ENCODE peak calls at places on chromosomes 2 and 18, in five cellular contexts. I is IMR-90, W is MV-4-11, M is upper lobe of right lung, D is type B pancreatic cell. J is an unnamed sample.

GRCh38 chr18:58871514-58872490 is 7.1 kb downstream of the ZNF532 start:
- DNase-seq in I (peak), W (no peak), M (no peak), D (no peak), J (no peak)

GRCh38 chr2:182767578-182767977 is 51.5 kb downstream of the DNAJC10 start:
- DNase-seq in I (peak), W (no peak), M (no peak), D (no peak), J (peak)

GRCh38 chr2:94982661-94983060 is 42.8 kb upstream of the MAL start:
- DNase-seq in I (peak), W (no peak), M (no peak), D (no peak), J (no peak)

GRCh38 chr18:13178976-13179375 is 39.6 kb upstream of the LDLRAD4 start:
- DNase-seq in I (peak), W (no peak), M (no peak), D (no peak), J (peak)

GRCh38 chr2:1140389-1141003 is 189.8 kb downstream of the SNTG2 start:
- DNase-seq in I (no peak), W (no peak), M (no peak), D (no peak), J (no peak)

GRCh38 chr2:2232167-2232566 is 98.9 kb downstream of the MYT1L start:
- DNase-seq in I (no peak), W (no peak), M (no peak), D (no peak), J (no peak)

GRCh38 chr2:183967756-183968155 is 630.6 kb upstream of the ZNF804A start:
- DNase-seq in I (no peak), W (no peak), M (no peak), D (no peak), J (no peak)

GRCh38 chr2:181077128-181077709 is 96.8 kb downstream of the UBE2E3 start:
- DNase-seq in I (peak), W (peak), M (no peak), D (no peak), J (peak)

GRCh38 chr2:216583606-216584005 is 49.6 kb upstream of the IGFBP2 start:
- DNase-seq in I (no peak), W (no peak), M (no peak), D (no peak), J (no peak)

GRCh38 chr2:233563663-233564430 is 2.7 kb downstream of the USP40 start:
- DNase-seq in I (peak), W (peak), M (no peak), D (no peak), J (peak)

GRCh38 chr2:29664578-29664977 is 256.8 kb downstream of the ALK start:
- DNase-seq in I (no peak), W (no peak), M (no peak), D (no peak), J (no peak)

GRCh38 chr2:162123806-162124758 is 28.0 kb downstream of the GCG start:
- DNase-seq in I (peak), W (peak), M (no peak), D (no peak), J (peak)

GRCh38 chr2:60104514-60105501 is 448.6 kb downstream of the BCL11A start:
- DNase-seq in I (no peak), W (peak), M (no peak), D (no peak), J (no peak)

GRCh38 chr2:220556658-220557057 is 929.2 kb downstream of the SLC4A3 start:
- DNase-seq in I (peak), W (no peak), M (no peak), D (no peak), J (peak)

GRCh38 chr18:2978626-2979025 is 34.3 kb downstream of the LPIN2 start:
- DNase-seq in I (peak), W (no peak), M (no peak), D (no peak), J (peak)

GRCh38 chr18:79523738-79524180 is 128.0 kb downstream of the NFATC1 start:
- DNase-seq in I (no peak), W (peak), M (no peak), D (no peak), J (no peak)

GRCh38 chr2:27966466-27966865 is 75.9 kb downstream of the BABAM2 start:
- DNase-seq in I (peak), W (no peak), M (no peak), D (no peak), J (no peak)

GRCh38 chr2:70641263-70641784 is 87.7 kb upstream of the TGFA start:
- DNase-seq in I (peak), W (no peak), M (no peak), D (no peak), J (no peak)

GRCh38 chr2:30232027-30232800 is 880 bp downstream of the LBH start:
- DNase-seq in I (peak), W (no peak), M (peak), D (peak), J (peak)

GRCh38 chr2:25132296-25132630 is 36.1 kb downstream of the POMC start:
- DNase-seq in I (no peak), W (no peak), M (no peak), D (no peak), J (peak)

GRCh38 chr2:64025741-64026140 is 6.5 kb upstream of the VPS54 start:
- DNase-seq in I (no peak), W (no peak), M (no peak), D (no peak), J (no peak)

GRCh38 chr2:43075906-43076585 is 150.4 kb downstream of the ZFP36L2 start:
- DNase-seq in I (peak), W (no peak), M (no peak), D (no peak), J (peak)

GRCh38 chr18:65752625-65753325 is 2.0 kb downstream of the CDH7 start:
- DNase-seq in I (no peak), W (no peak), M (no peak), D (no peak), J (no peak)

GRCh38 chr18:58887613-58887963 is 22.9 kb downstream of the ZNF532 start:
- DNase-seq in I (no peak), W (peak), M (peak), D (no peak), J (peak)

GRCh38 chr2:237450583-237450982 is 36.5 kb upstream of the MLPH start:
- DNase-seq in I (no peak), W (no peak), M (peak), D (no peak), J (no peak)

GRCh38 chr18:77985486-77985885 is 735.8 kb downstream of the GALR1 start:
- DNase-seq in I (no peak), W (no peak), M (no peak), D (no peak), J (no peak)

GRCh38 chr2:30756051-30756719 is 51.1 kb downstream of the CAPN13 start:
- DNase-seq in I (no peak), W (no peak), M (peak), D (no peak), J (peak)

GRCh38 chr2:37232131-37232933 is 874 bp downstream of the NDUFAF7 start:
- DNase-seq in I (peak), W (no peak), M (peak), D (no peak), J (no peak)

GRCh38 chr2:181573140-181573736 is 83.7 kb downstream of the CERKL start:
- DNase-seq in I (peak), W (peak), M (no peak), D (no peak), J (peak)

GRCh38 chr18:45839415-45840395 is 14.2 kb downstream of the SIGLEC15 start:
- DNase-seq in I (peak), W (peak), M (no peak), D (no peak), J (peak)

GRCh38 chr2:195319112-195319460 is 337.9 kb upstream of the SLC39A10 start:
- DNase-seq in I (peak), W (no peak), M (no peak), D (no peak), J (peak)

GRCh38 chr2:40072442-40073232 is 293.6 kb upstream of the THUMPD2 start:
- DNase-seq in I (no peak), W (no peak), M (peak), D (no peak), J (no peak)

GRCh38 chr18:23614413-23614812 is 28.1 kb upstream of the NPC1 start:
- DNase-seq in I (no peak), W (no peak), M (no peak), D (no peak), J (no peak)

GRCh38 chr2:197657562-197657961 is 17.8 kb downstream of the RFTN2 start:
- DNase-seq in I (no peak), W (no peak), M (no peak), D (no peak), J (peak)

GRCh38 chr2:25409044-25409443 is 67.3 kb upstream of the DNMT3A start:
- DNase-seq in I (no peak), W (no peak), M (no peak), D (no peak), J (no peak)